ENCODE peak calls at places on chromosomes 6 and 20, in four cellular contexts. W, T, U and B are unnamed samples.

GRCh38 chr6:163751032-163751525 is 336.6 kb downstream of the QKI start:
- DNase-seq in W (no peak), T (no peak), U (no peak), B (no peak)

GRCh38 chr6:10894958-10895357 is 8.1 kb downstream of the SYCP2L start:
- DNase-seq in W (no peak), U (no peak), T (no peak), B (no peak)

GRCh38 chr6:105794870-105795269 is 291.3 kb upstream of the PRDM1 start:
- DNase-seq in W (no peak), T (no peak), U (no peak), B (no peak)

GRCh38 chr6:3919130-3919628 is 70.0 kb downstream of the FAM50B start:
- DNase-seq in U (no peak), W (no peak), T (no peak), B (no peak)

GRCh38 chr6:39362487-39362865 is 40.0 kb upstream of the KCNK16 start:
- DNase-seq in U (no peak), T (no peak), W (no peak), B (peak; percentile 11)

GRCh38 chr6:106966671-106967522 is 7.6 kb downstream of the CD24 start:
- DNase-seq in W (peak; percentile 55), U (peak; percentile 67), T (no peak), B (no peak)

GRCh38 chr6:152380993-152381898 is 255.9 kb downstream of the SYNE1 start:
- DNase-seq in T (peak; percentile 63), W (peak; percentile 93), U (peak; percentile 80), B (no peak)

GRCh38 chr20:20299904-20300303 is 68.0 kb upstream of the INSM1 start:
- DNase-seq in T (no peak), W (no peak), U (no peak), B (no peak)

GRCh38 chr6:149053848-149054558 is 263.5 kb upstream of the TAB2 start:
- DNase-seq in T (no peak), W (no peak), U (peak; percentile 70), B (no peak)

GRCh38 chr6:169701218-169701952 is 444 bp downstream of the WDR27 start:
- DNase-seq in T (no peak), U (no peak), W (no peak), B (no peak)

GRCh38 chr6:22147983-22148797 is 148.6 kb downstream of the PRL start:
- DNase-seq in W (peak; percentile 54), T (no peak), U (peak; percentile 23), B (no peak)

GRCh38 chr20:32793059-32793458 is 26.7 kb upstream of the MAPRE1 start:
- DNase-seq in T (no peak), U (no peak), W (no peak), B (no peak)

GRCh38 chr6:153831350-153832078 is 207.5 kb upstream of the OPRM1 start:
- DNase-seq in W (no peak), T (no peak), U (no peak), B (no peak)

GRCh38 chr20:62364911-62365736 is 2.0 kb downstream of the LAMA5 start:
- DNase-seq in U (no peak), W (peak; percentile 80), T (no peak), B (no peak)

GRCh38 chr20:34024733-34025351 is 31.1 kb downstream of the RALY start:
- DNase-seq in T (no peak), U (no peak), W (no peak), B (peak; percentile 41)

GRCh38 chr20:34023937-34024732 is 30.4 kb downstream of the RALY start:
- DNase-seq in T (no peak), W (no peak), U (no peak), B (no peak)

GRCh38 chr20:34022843-34023234 is 29.1 kb downstream of the RALY start:
- DNase-seq in U (no peak), T (no peak), W (no peak), B (no peak)

GRCh38 chr20:34018166-34018565 is 24.5 kb downstream of the RALY start:
- DNase-seq in W (no peak), T (no peak), U (no peak), B (no peak)

DNA sequence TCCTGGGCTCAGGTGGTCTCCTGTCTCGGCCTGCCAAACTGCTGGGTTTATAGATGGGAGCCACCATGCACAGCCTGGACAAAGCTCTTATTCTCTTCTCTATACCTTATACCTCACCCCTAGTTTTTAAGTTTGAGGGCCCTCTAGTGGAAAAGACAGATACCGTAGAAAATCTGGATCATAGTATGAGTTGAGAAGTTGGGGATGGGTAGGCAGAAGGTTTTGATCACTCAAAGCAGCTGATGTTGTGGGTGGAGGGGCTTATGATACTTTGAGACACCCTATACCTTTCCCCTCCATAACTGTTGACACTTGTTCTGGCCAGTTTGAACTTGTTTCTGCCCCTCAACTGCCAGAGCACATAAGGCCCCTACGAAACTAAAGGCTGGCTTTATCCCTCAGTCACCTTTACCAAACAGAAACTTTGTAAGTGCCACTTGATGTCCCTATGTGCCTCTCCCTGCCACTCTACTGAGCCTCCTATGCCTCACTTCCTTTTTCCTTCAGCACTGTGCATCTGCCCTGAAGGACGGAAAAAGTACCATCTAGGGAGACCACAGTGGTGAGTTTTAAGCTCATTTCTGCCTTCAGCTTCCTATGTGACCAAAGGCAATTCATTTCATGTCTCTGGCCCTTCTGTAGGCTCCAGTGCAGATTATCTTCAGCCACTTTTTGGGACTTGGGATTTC is 28.6 kb downstream of the RALY start:
- DNase-seq in W (no peak), U (no peak), T (peak; percentile 78), B (peak; percentile 58)
- H3K4me1 ChIP-seq in W (peaks cover 29% of the 10 kb centered on the region), U (peaks cover 38% of the 10 kb centered on the region), T (peaks cover 12% of the 10 kb centered on the region), B (peaks cover 70% of the 10 kb centered on the region)

GRCh38 chr6:123715243-123715863 is 78.6 kb upstream of the TRDN start:
- DNase-seq in W (no peak), T (no peak), U (peak; percentile 9), B (peak; percentile 50)
- TF ChIP-seq CTCF in W (peak; percentile 66), T (peak; percentile 55), U (no peak), B (peak; percentile 67)

DNA sequence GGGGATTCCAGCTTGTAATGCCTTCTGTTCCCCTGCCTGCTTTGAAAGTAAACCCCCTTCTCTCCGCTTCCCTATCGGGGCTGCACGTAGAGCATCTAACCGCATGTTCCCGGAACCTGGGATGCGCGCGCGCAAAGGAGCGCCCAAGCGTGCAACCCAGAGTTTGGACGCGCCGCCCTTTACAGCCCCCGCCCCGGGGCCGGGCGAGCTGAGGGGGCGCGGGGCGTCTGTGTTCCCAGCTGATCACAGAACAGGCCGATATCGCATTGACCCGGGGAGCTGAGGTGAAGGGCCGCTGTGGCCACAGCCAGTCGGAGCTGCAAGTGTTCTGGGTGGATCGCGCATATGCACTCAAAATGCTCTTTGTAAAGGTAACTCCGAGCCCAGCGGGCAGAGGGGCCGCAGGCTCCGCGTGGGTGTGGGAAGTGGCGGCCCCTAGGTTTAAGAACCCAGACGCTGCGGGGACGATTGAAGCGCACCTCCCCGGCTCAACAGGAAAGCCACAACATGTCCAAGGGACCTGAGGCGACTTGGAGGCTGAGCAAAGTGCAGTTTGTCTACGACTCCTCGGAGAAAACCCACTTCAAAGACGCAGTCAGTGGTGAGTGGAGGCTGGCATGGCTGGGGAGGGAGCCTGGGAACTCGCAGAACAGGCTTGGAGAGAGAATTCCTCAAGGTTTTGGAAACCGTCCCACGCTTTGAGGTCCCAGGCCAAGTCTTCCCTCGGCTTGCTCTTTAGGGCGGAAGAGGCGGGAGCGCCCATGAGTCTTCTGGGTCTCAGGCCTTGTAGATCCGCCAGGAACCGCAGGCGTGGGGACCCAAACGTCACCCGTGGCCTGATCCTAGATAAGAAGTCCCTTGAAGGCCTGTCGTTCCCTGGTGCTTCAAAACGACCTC is 1.6 kb downstream of the LAMP5 start:
- DNase-seq in U (peak; percentile 29), W (peak; percentile 83), T (no peak), B (peak; percentile 42)
- H3K4me3 ChIP-seq in U (no peak overlapping the region), W (no peak overlapping the region), T (no peak overlapping the region), B (peak overlapping the region; percentile 90)

DNA sequence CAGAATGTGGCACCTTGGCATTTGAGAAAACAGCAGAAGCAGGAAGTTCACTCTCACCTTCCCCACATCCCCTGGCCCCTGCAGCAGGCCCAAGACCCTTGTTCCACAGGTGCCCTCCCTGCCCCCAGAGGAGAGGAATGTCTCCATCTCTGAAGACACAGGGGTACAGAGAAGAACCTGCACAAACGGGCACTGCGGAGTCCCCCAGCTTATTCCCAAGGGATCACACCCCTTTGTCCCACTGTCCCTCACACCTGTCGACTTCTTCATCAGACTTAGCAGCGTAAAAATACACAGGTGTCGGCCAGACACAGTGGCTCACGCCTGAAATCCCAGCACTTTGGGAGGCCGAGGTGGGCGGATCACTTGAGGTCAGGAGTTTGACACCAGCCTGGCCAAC is 42.9 kb upstream of the TMEM181 start:
- DNase-seq in T (no peak), W (no peak), U (no peak), B (no peak)
- H3K4me1 ChIP-seq in T (peaks cover 12% of the 10 kb centered on the region), W (peaks cover 9% of the 10 kb centered on the region), U (no peaks in the 10 kb centered on the region), B (no peaks in the 10 kb centered on the region)

GRCh38 chr20:31720486-31721407 is 1.9 kb downstream of the BCL2L1 start:
- DNase-seq in T (no peak), W (no peak), U (no peak), B (peak; percentile 52)
- TF ChIP-seq CTCF in T (peak; percentile 7), W (peak; percentile 18), U (no peak), B (peak; percentile 39)

GRCh38 chr6:158848441-158848840 is 29.3 kb upstream of the EZR start:
- DNase-seq in W (no peak), U (peak; percentile 58), T (no peak), B (no peak)

GRCh38 chr6:158847786-158848185 is 28.6 kb upstream of the EZR start:
- DNase-seq in T (no peak), W (no peak), U (no peak), B (no peak)

GRCh38 chr6:158850807-158851115 is 31.6 kb upstream of the EZR start:
- DNase-seq in T (no peak), W (no peak), U (no peak), B (no peak)

GRCh38 chr6:158852312-158853071 is 33.3 kb upstream of the EZR start:
- DNase-seq in U (no peak), T (no peak), W (no peak), B (no peak)

GRCh38 chr6:158849899-158850806 is 31.0 kb upstream of the EZR start:
- DNase-seq in T (peak; percentile 87), W (no peak), U (no peak), B (no peak)
- H3K4me3 ChIP-seq in T (peak overlapping the region; percentile 28), W (no peak overlapping the region), U (no peak overlapping the region), B (no peak overlapping the region)

DNA sequence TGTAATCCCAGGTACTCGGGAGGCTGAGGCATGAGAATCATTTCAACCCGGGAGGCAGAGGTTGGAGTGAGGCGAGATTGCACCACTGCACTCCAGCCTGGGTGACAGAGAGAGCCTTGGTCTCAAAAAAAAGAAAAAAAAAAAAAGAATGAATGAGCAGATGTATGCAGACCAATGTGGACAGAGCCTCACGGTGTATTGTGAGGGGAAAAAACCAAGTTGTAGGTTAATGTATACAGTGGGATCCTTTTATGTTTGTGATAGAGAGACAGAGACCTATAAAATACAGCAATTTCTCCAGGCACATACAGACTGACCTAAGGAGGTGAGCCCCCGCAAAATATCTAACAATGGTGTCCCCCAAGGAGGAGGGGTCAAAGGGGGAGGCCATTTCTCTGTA is 11.7 kb downstream of the TGM2 start:
- DNase-seq in U (no peak), T (no peak), W (no peak), B (no peak)
- H3K4me1 ChIP-seq in U (peaks cover 25% of the 10 kb centered on the region), T (peaks cover 81% of the 10 kb centered on the region), W (peaks cover 41% of the 10 kb centered on the region), B (no peaks in the 10 kb centered on the region)

GRCh38 chr20:31572701-31573554 is 32.2 kb upstream of the ID1 start:
- DNase-seq in U (peak; percentile 97), W (peak; percentile 99), T (peak; percentile 83), B (peak; percentile 94)
- TF ChIP-seq CTCF in U (no peak), W (no peak), T (no peak), B (no peak)

GRCh38 chr20:56004611-56005388 is 519 bp downstream of the CBLN4 start:
- DNase-seq in U (no peak), W (no peak), T (no peak), B (no peak)
- H3K4me3 ChIP-seq in U (no peak overlapping the region), W (no peak overlapping the region), T (no peak overlapping the region), B (no peak overlapping the region)